ENCODE peak calls at places on chromosomes 11 and 22, in eight cellular contexts. One of them, this sample, is unnamed.

GRCh38 chr11:113730887-113731726 is 25.0 kb upstream of the TMPRSS5 start:
- DNase-seq in ELF-1: peak; percentile 54
- DNase-seq in NCI-H146: peak; percentile 60
- DNase-seq in choroid plexus epithelial cell: peak; percentile 87
- DNase-seq in sigmoid colon: no peak
- DNase-seq in GM20000: peak; percentile 13
- DNase-seq in activated CD8-positive, alpha-beta memory T cell treated with anti-CD3 and anti-CD28 coated beads, Interleukin-2, amount 50 U/mL, for 48 hours: no peak
- DNase-seq in NCI-H460: peak; percentile 38
- DNase-seq in this sample: no peak

GRCh38 chr11:128341767-128342318 is 245.5 kb downstream of the ETS1 start:
- DNase-seq in ELF-1: no peak
- DNase-seq in NCI-H146: no peak
- DNase-seq in choroid plexus epithelial cell: no peak
- DNase-seq in sigmoid colon: no peak
- DNase-seq in GM20000: no peak
- DNase-seq in activated CD8-positive, alpha-beta memory T cell treated with anti-CD3 and anti-CD28 coated beads, Interleukin-2, amount 50 U/mL, for 48 hours: no peak
- DNase-seq in NCI-H460: no peak
- DNase-seq in this sample: no peak

GRCh38 chr22:26134654-26135330 is 34.5 kb upstream of the SEZ6L start:
- DNase-seq in ELF-1: peak; percentile 5
- DNase-seq in NCI-H146: no peak
- DNase-seq in choroid plexus epithelial cell: no peak
- DNase-seq in sigmoid colon: no peak
- DNase-seq in GM20000: no peak
- DNase-seq in activated CD8-positive, alpha-beta memory T cell treated with anti-CD3 and anti-CD28 coated beads, Interleukin-2, amount 50 U/mL, for 48 hours: no peak
- DNase-seq in NCI-H460: no peak
- DNase-seq in this sample: no peak

GRCh38 chr22:37559901-37560681 is at the start of gene CDC42EP1:
- DNase-seq in ELF-1: peak; percentile 59
- DNase-seq in NCI-H146: peak; percentile 19
- DNase-seq in choroid plexus epithelial cell: peak; percentile 59
- DNase-seq in sigmoid colon: peak; percentile 84
- DNase-seq in GM20000: peak; percentile 52
- DNase-seq in activated CD8-positive, alpha-beta memory T cell treated with anti-CD3 and anti-CD28 coated beads, Interleukin-2, amount 50 U/mL, for 48 hours: no peak
- DNase-seq in NCI-H460: no peak
- DNase-seq in this sample: peak; percentile 84

GRCh38 chr11:3164540-3165151 is 464 bp downstream of the OSBPL5 start:
- DNase-seq in ELF-1: peak; percentile 40
- DNase-seq in NCI-H146: no peak
- DNase-seq in choroid plexus epithelial cell: no peak
- DNase-seq in sigmoid colon: peak; percentile 70
- DNase-seq in GM20000: no peak
- DNase-seq in activated CD8-positive, alpha-beta memory T cell treated with anti-CD3 and anti-CD28 coated beads, Interleukin-2, amount 50 U/mL, for 48 hours: no peak
- DNase-seq in NCI-H460: no peak
- DNase-seq in this sample: no peak

GRCh38 chr11:95877288-95877687 is 46.6 kb downstream of the MTMR2 start:
- DNase-seq in ELF-1: no peak
- DNase-seq in NCI-H146: no peak
- DNase-seq in choroid plexus epithelial cell: peak; percentile 99
- DNase-seq in sigmoid colon: no peak
- DNase-seq in GM20000: no peak
- DNase-seq in activated CD8-positive, alpha-beta memory T cell treated with anti-CD3 and anti-CD28 coated beads, Interleukin-2, amount 50 U/mL, for 48 hours: no peak
- DNase-seq in NCI-H460: no peak
- DNase-seq in this sample: no peak

GRCh38 chr22:35409783-35410662 is 10.1 kb downstream of the MCM5 start:
- DNase-seq in ELF-1: no peak
- DNase-seq in NCI-H146: no peak
- DNase-seq in choroid plexus epithelial cell: no peak
- DNase-seq in sigmoid colon: no peak
- DNase-seq in GM20000: peak; percentile 83
- DNase-seq in activated CD8-positive, alpha-beta memory T cell treated with anti-CD3 and anti-CD28 coated beads, Interleukin-2, amount 50 U/mL, for 48 hours: no peak
- DNase-seq in NCI-H460: no peak
- DNase-seq in this sample: peak; percentile 45

GRCh38 chr22:28031383-28031922 is 112.4 kb upstream of the PITPNB start:
- DNase-seq in ELF-1: no peak
- DNase-seq in NCI-H146: no peak
- DNase-seq in choroid plexus epithelial cell: no peak
- DNase-seq in sigmoid colon: no peak
- DNase-seq in GM20000: no peak
- DNase-seq in activated CD8-positive, alpha-beta memory T cell treated with anti-CD3 and anti-CD28 coated beads, Interleukin-2, amount 50 U/mL, for 48 hours: no peak
- DNase-seq in NCI-H460: no peak
- DNase-seq in this sample: no peak

GRCh38 chr22:30541979-30542810 is 4.3 kb downstream of the SEC14L6 start:
- DNase-seq in ELF-1: peak; percentile 48
- DNase-seq in NCI-H146: peak; percentile 18
- DNase-seq in choroid plexus epithelial cell: no peak
- DNase-seq in sigmoid colon: no peak
- DNase-seq in GM20000: no peak
- DNase-seq in activated CD8-positive, alpha-beta memory T cell treated with anti-CD3 and anti-CD28 coated beads, Interleukin-2, amount 50 U/mL, for 48 hours: no peak
- DNase-seq in NCI-H460: no peak
- DNase-seq in this sample: no peak